ENCODE peak calls at places on chromosomes 7 and 10, in seven cellular contexts. B, J, L, H, Q, T and Y are unnamed samples.

GRCh38 chr7:110317699-110318265 is 773.1 kb upstream of the LRRN3 start:
- DNase-seq in B (no peak), T (no peak), J (peak), H (no peak), Q (no peak), L (no peak), Y (no peak)

GRCh38 chr10:114634607-114634974 is 23.5 kb downstream of the ABLIM1 start:
- DNase-seq in B (no peak), J (peak), T (peak), L (no peak), Q (peak), H (peak), Y (no peak)

GRCh38 chr7:100825215-100825671 is 2.1 kb downstream of the EPHB4 start:
- DNase-seq in L (no peak), B (no peak), Q (no peak), T (no peak), H (no peak), J (no peak), Y (no peak)

GRCh38 chr10:15898046-15898445 is 37.7 kb upstream of the MINDY3 start:
- DNase-seq in B (no peak), T (no peak), J (peak), Q (no peak), H (no peak), L (no peak), Y (no peak)

GRCh38 chr7:48388922-48389321 is 217.7 kb downstream of the ABCA13 start:
- DNase-seq in Q (no peak), T (no peak), J (no peak), H (no peak), L (no peak), B (no peak), Y (no peak)

GRCh38 chr10:114545071-114545470 is 113.0 kb downstream of the ABLIM1 start:
- DNase-seq in J (no peak), L (no peak), H (no peak), Q (no peak), B (no peak), T (no peak), Y (no peak)

GRCh38 chr7:117715784-117716445 is 157.3 kb downstream of the CTTNBP2 start:
- DNase-seq in H (no peak), L (no peak), Q (no peak), J (peak), B (no peak), T (no peak), Y (no peak)

GRCh38 chr10:78547397-78547796 is 513.7 kb downstream of the RPS24 start:
- DNase-seq in H (no peak), T (no peak), Q (no peak), J (no peak), B (no peak), L (no peak), Y (no peak)

GRCh38 chr10:80471715-80472233 is 17.7 kb downstream of the TSPAN14 start:
- DNase-seq in J (no peak), B (no peak), Q (no peak), L (no peak), H (no peak), T (no peak), Y (peak)

GRCh38 chr7:37853468-37853867 is 5.1 kb downstream of the NME8 start:
- DNase-seq in L (no peak), B (no peak), J (peak), T (no peak), H (no peak), Q (no peak), Y (no peak)

GRCh38 chr7:134649231-134649775 is 2.6 kb downstream of the BPGM start:
- DNase-seq in Q (no peak), J (no peak), B (no peak), T (no peak), L (no peak), H (no peak), Y (no peak)
- H3K4me3 ChIP-seq in Q (no peak), J (no peak), B (no peak), T (no peak), L (no peak), H (no peak), Y (no peak)

DNA sequence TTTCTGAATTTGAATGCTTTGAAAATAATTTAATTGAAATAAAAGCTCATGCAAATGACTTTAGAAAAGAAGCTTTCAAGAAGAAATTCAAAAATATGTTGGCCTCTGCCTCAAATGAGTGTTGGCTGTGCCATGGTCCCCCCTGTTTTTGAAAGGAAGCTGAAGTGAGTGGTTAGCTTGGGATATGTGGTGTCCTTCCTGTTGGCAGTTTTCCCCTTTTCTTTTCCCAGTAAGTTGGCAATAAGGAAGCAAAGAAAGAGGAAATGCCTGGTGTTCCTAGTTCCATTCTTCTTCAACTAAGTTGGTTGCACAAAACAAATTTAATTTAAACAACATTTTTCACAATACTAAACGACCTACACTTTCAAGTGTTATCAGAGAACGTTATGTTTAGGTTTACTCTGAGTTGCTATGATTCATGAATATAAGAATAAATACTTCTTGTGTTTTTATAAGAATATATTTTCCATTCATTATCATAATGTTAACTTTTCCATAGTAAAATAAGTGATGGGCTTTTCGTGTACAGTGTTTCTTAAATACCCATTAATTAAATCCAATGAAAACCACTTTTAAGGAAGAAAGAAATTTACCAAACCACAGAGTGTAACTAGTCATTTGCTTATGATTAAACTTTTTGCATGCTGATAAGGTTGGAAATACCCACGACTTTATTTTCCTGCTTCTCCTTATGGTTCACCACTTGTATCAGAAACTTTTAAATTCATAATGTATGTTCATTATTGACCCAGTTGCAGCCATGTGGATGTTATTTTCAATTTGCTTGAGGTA is 7.7 kb downstream of the HDAC9 start:
- DNase-seq in L (no peak), H (no peak), J (no peak), T (no peak), B (no peak), Q (no peak), Y (no peak)
- H3K4me3 ChIP-seq in L (no peak), H (no peak), J (no peak), T (no peak), B (no peak), Q (no peak), Y (no peak)

DNA sequence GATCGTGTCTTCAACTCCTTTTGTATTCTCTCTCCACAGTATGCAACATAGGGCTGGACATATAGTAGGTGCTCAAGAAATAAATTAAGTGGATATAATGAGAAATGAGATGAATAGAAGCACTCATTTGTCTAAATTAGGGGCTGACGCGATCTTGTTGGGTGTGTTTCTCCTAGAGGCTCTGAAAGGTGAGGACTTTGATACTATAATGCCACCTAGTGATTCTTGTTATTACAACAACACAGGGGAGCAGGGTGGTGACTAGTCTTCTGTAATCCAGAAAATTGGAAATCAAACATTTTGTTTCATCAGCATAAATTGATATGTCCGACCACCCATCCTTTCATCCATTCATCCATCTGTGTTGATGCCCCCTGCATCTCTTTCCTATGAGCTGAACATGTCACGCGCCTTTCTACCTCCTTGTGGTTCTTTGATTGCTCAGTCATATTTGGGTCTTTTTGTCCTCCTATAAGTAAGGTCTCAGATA is 3.4 kb upstream of the CFAP58 start:
- DNase-seq in J (peak), L (no peak), T (peak), Q (no peak), B (no peak), H (no peak), Y (no peak)
- H3K4me3 ChIP-seq in J (no peak), L (no peak), T (no peak), Q (peak), B (no peak), H (peak), Y (peak)

GRCh38 chr7:464712-465461 is 54.8 kb downstream of the PDGFA start:
- DNase-seq in B (no peak), Q (no peak), J (peak), H (no peak), T (no peak), L (no peak), Y (no peak)
- H3K4me3 ChIP-seq in B (no peak), Q (no peak), J (no peak), H (no peak), T (no peak), L (no peak), Y (no peak)

DNA sequence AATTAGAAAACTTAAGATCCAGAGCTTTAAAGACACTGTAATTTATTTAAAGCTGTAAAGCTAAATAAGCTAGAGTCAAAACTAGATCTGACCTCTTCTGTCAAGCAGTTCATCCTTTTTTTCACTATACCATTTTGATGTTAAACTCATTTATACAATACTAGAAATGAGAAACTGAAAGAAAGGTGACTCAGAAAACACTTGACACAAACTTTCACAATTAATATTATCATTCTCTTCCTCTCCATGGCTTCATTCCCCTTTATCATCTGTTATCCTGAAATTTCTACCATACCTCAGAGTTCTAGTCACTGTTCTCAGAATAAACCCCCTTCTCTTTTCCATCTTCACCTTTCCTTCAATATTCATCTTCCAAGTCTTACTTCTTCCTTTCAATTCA is 1.3 kb downstream of the FIGNL1 start:
- DNase-seq in B (no peak), T (no peak), L (no peak), Q (no peak), J (no peak), H (no peak), Y (peak)
- H3K4me3 ChIP-seq in B (no peak), T (no peak), L (no peak), Q (no peak), J (no peak), H (no peak), Y (peak)

GRCh38 chr7:90596745-90597526 is 815 bp downstream of the CDK14 start:
- DNase-seq in Q (no peak), L (no peak), H (no peak), B (no peak), J (peak), T (no peak), Y (peak)

GRCh38 chr7:90597527-90597871 is 1.4 kb downstream of the CDK14 start:
- DNase-seq in L (no peak), B (no peak), H (no peak), J (no peak), Q (no peak), T (no peak), Y (no peak)

GRCh38 chr7:90599038-90599437 is 2.9 kb downstream of the CDK14 start:
- DNase-seq in T (no peak), H (no peak), B (no peak), J (no peak), L (no peak), Q (no peak), Y (no peak)

GRCh38 chr7:90595801-90596683 is at the start of gene CDK14:
- DNase-seq in Q (peak), H (peak), T (peak), J (peak), B (no peak), L (no peak), Y (peak)

DNA sequence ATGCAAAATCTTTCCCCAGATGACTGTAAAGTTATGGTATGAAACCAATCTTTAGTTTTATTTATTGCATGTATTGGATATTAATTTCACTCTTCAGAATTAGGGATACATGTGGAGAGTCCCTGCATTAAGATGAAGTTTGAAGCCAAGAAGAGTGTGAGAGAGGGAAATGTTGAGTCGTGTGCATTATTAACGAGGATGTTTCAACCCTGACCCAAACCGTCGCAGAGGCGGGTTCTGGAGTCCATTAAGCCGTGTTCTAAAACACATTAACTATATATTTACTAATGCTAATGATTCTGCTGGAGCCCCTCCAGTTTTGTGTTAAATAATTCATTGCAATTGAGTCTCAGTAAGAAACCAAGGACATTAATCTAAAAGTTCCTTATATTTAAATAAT is 1.8 kb downstream of the CDK14 start:
- DNase-seq in B (no peak), T (no peak), H (no peak), J (peak), L (no peak), Q (no peak), Y (no peak)
- H3K4me3 ChIP-seq in B (no peak), T (no peak), H (peak), J (peak), L (no peak), Q (peak), Y (no peak)

GRCh38 chr7:23000597-23001360 is 13.2 kb downstream of the HYCC1 start:
- DNase-seq in T (no peak), B (no peak), J (no peak), L (no peak), Q (no peak), H (no peak), Y (no peak)
- H3K4me3 ChIP-seq in T (no peak), B (no peak), J (no peak), L (no peak), Q (no peak), H (no peak), Y (no peak)